ENCODE peak calls at places on chromosomes 16 and 17, in five cellular contexts. One of them, this sample, is unnamed.
A peak's percentile ranks its signal among the peaks of the same experiment; 100 is the strongest.

GRCh38 chr17:33511670-33512069 is 218.6 kb upstream of the ASIC2 start:
- DNase-seq in HepG2: no peak
- DNase-seq in GM12878: no peak
- DNase-seq in H1: no peak
- DNase-seq in K562: no peak
- DNase-seq in this sample: no peak

GRCh38 chr17:62052765-62053338 is 12.2 kb downstream of the MED13 start:
- DNase-seq in HepG2: no peak
- DNase-seq in GM12878: no peak
- DNase-seq in H1: no peak
- DNase-seq in K562: no peak
- DNase-seq in this sample: no peak

GRCh38 chr16:85524630-85525463 is 88.3 kb upstream of the GSE1 start:
- DNase-seq in HepG2: peak; percentile 85
- DNase-seq in GM12878: no peak
- DNase-seq in H1: no peak
- DNase-seq in K562: no peak
- DNase-seq in this sample: no peak

GRCh38 chr16:87744750-87745514 is 20.9 kb downstream of the KLHDC4 start:
- DNase-seq in HepG2: no peak
- DNase-seq in GM12878: no peak
- DNase-seq in H1: no peak
- DNase-seq in K562: no peak
- DNase-seq in this sample: no peak

GRCh38 chr17:1792495-1793446 is 30.9 kb downstream of the SERPINF1 start:
- DNase-seq in HepG2: no peak
- DNase-seq in GM12878: no peak
- DNase-seq in H1: no peak
- DNase-seq in K562: no peak
- DNase-seq in this sample: no peak

GRCh38 chr17:48100591-48101011 is 677 bp downstream of the CBX1 start:
- DNase-seq in HepG2: peak; percentile 54
- DNase-seq in GM12878: no peak
- DNase-seq in H1: peak; percentile 71
- DNase-seq in K562: peak; percentile 60
- DNase-seq in this sample: peak; percentile 74

GRCh38 chr16:23182206-23182674 is 305 bp upstream of the SCNN1G start:
- DNase-seq in HepG2: peak; percentile 62
- DNase-seq in GM12878: peak; percentile 23
- DNase-seq in H1: peak; percentile 84
- DNase-seq in K562: peak; percentile 78
- DNase-seq in this sample: peak; percentile 94

GRCh38 chr17:9051561-9051960 is 30.3 kb downstream of the NTN1 start:
- DNase-seq in HepG2: no peak
- DNase-seq in GM12878: no peak
- DNase-seq in H1: no peak
- DNase-seq in K562: no peak
- DNase-seq in this sample: no peak

GRCh38 chr16:30697264-30698138 is 1.5 kb upstream of the SRCAP start:
- DNase-seq in HepG2: no peak
- DNase-seq in GM12878: no peak
- DNase-seq in H1: peak; percentile 93
- DNase-seq in K562: peak; percentile 86
- DNase-seq in this sample: no peak

GRCh38 chr16:57795431-57795878 is 6.8 kb downstream of the KIFC3 start:
- DNase-seq in HepG2: peak; percentile 73
- DNase-seq in GM12878: no peak
- DNase-seq in H1: no peak
- DNase-seq in K562: peak; percentile 27
- DNase-seq in this sample: peak; percentile 74

GRCh38 chr17:21374455-21375161 is 1.5 kb upstream of the KCNJ12 start:
- DNase-seq in HepG2: no peak
- DNase-seq in GM12878: no peak
- DNase-seq in H1: no peak
- DNase-seq in K562: no peak
- DNase-seq in this sample: no peak

GRCh38 chr17:61574542-61575351 is 16.3 kb downstream of the NACA2 start:
- DNase-seq in HepG2: peak; percentile 80
- DNase-seq in GM12878: no peak
- DNase-seq in H1: no peak
- DNase-seq in K562: no peak
- DNase-seq in this sample: peak; percentile 41

GRCh38 chr17:49191917-49192741 is 18.2 kb downstream of the GNGT2 start:
- DNase-seq in HepG2: peak; percentile 90
- DNase-seq in GM12878: peak; percentile 77
- DNase-seq in H1: peak; percentile 70
- DNase-seq in K562: peak; percentile 72
- DNase-seq in this sample: peak; percentile 91

GRCh38 chr17:9074106-9074505 is 52.8 kb downstream of the NTN1 start:
- DNase-seq in HepG2: no peak
- DNase-seq in GM12878: no peak
- DNase-seq in H1: no peak
- DNase-seq in K562: no peak
- DNase-seq in this sample: no peak

GRCh38 chr17:76524598-76525512 is 12.7 kb downstream of the CYGB start:
- DNase-seq in HepG2: peak; percentile 72
- DNase-seq in GM12878: no peak
- DNase-seq in H1: no peak
- DNase-seq in K562: no peak
- DNase-seq in this sample: no peak

GRCh38 chr16:82329504-82330192 is 159.6 kb upstream of the MPHOSPH6 start:
- DNase-seq in HepG2: peak; percentile 89
- DNase-seq in GM12878: no peak
- DNase-seq in H1: no peak
- DNase-seq in K562: no peak
- DNase-seq in this sample: no peak

GRCh38 chr17:43846963-43847369 is at the start of gene CD300LG:
- DNase-seq in HepG2: no peak
- DNase-seq in GM12878: no peak
- DNase-seq in H1: no peak
- DNase-seq in K562: no peak
- DNase-seq in this sample: peak; percentile 38

GRCh38 chr16:75445298-75445697 is 12.0 kb upstream of the CFDP1 start:
- DNase-seq in HepG2: no peak
- DNase-seq in GM12878: no peak
- DNase-seq in H1: no peak
- DNase-seq in K562: no peak
- DNase-seq in this sample: no peak

GRCh38 chr17:74018116-74018515 is 185.4 kb upstream of the RPL38 start:
- DNase-seq in HepG2: no peak
- DNase-seq in GM12878: no peak
- DNase-seq in H1: no peak
- DNase-seq in K562: no peak
- DNase-seq in this sample: no peak

GRCh38 chr17:15651583-15652110 is 32.1 kb upstream of the FBXW10B start:
- DNase-seq in HepG2: peak; percentile 48
- DNase-seq in GM12878: peak; percentile 33
- DNase-seq in H1: peak; percentile 43
- DNase-seq in K562: peak; percentile 76
- DNase-seq in this sample: peak; percentile 42

GRCh38 chr17:73770115-73770848 is 126.0 kb upstream of the SDK2 start:
- DNase-seq in HepG2: no peak
- DNase-seq in GM12878: no peak
- DNase-seq in H1: no peak
- DNase-seq in K562: no peak
- DNase-seq in this sample: no peak

GRCh38 chr16:24357511-24357910 is 101.4 kb downstream of the CACNG3 start:
- DNase-seq in HepG2: no peak
- DNase-seq in GM12878: no peak
- DNase-seq in H1: no peak
- DNase-seq in K562: no peak
- DNase-seq in this sample: no peak

GRCh38 chr17:63984651-63985386 is 12.1 kb upstream of the SCN4A start:
- DNase-seq in HepG2: peak; percentile 38
- DNase-seq in GM12878: no peak
- DNase-seq in H1: no peak
- DNase-seq in K562: peak; percentile 51
- DNase-seq in this sample: no peak

GRCh38 chr17:76707985-76708807 is 2.6 kb downstream of the MXRA7 start:
- DNase-seq in HepG2: peak; percentile 41
- DNase-seq in GM12878: no peak
- DNase-seq in H1: peak; percentile 54
- DNase-seq in K562: peak; percentile 63
- DNase-seq in this sample: peak; percentile 84

GRCh38 chr17:47927821-47928400 is 13.5 kb upstream of the PNPO start:
- DNase-seq in HepG2: no peak
- DNase-seq in GM12878: no peak
- DNase-seq in H1: no peak
- DNase-seq in K562: no peak
- DNase-seq in this sample: no peak

GRCh38 chr17:62720126-62720850 is 87.8 kb downstream of the MARCHF10 start:
- DNase-seq in HepG2: peak; percentile 36
- DNase-seq in GM12878: peak; percentile 33
- DNase-seq in H1: no peak
- DNase-seq in K562: peak; percentile 46
- DNase-seq in this sample: no peak

GRCh38 chr17:4953461-4953961 is 2.6 kb downstream of the ENO3 start:
- DNase-seq in HepG2: no peak
- DNase-seq in GM12878: no peak
- DNase-seq in H1: no peak
- DNase-seq in K562: no peak
- DNase-seq in this sample: no peak

GRCh38 chr17:69246726-69247375 is 18.2 kb upstream of the ABCA10 start:
- DNase-seq in HepG2: peak; percentile 62
- DNase-seq in GM12878: peak; percentile 25
- DNase-seq in H1: no peak
- DNase-seq in K562: peak; percentile 40
- DNase-seq in this sample: no peak

GRCh38 chr16:75264531-75264998 is 13.1 kb upstream of the BCAR1 start:
- DNase-seq in HepG2: no peak
- DNase-seq in GM12878: no peak
- DNase-seq in H1: no peak
- DNase-seq in K562: no peak
- DNase-seq in this sample: no peak

GRCh38 chr16:68790130-68790761 is 53.1 kb upstream of the TANGO6 start:
- DNase-seq in HepG2: peak; percentile 96
- DNase-seq in GM12878: no peak
- DNase-seq in H1: no peak
- DNase-seq in K562: no peak
- DNase-seq in this sample: peak; percentile 21

GRCh38 chr16:85612191-85612800 is 826 bp upstream of the GSE1 start:
- DNase-seq in HepG2: peak; percentile 91
- DNase-seq in GM12878: no peak
- DNase-seq in H1: no peak
- DNase-seq in K562: no peak
- DNase-seq in this sample: no peak

GRCh38 chr16:81634380-81635121 is 144.5 kb upstream of the PLCG2 start:
- DNase-seq in HepG2: no peak
- DNase-seq in GM12878: no peak
- DNase-seq in H1: no peak
- DNase-seq in K562: peak; percentile 56
- DNase-seq in this sample: no peak

DNA sequence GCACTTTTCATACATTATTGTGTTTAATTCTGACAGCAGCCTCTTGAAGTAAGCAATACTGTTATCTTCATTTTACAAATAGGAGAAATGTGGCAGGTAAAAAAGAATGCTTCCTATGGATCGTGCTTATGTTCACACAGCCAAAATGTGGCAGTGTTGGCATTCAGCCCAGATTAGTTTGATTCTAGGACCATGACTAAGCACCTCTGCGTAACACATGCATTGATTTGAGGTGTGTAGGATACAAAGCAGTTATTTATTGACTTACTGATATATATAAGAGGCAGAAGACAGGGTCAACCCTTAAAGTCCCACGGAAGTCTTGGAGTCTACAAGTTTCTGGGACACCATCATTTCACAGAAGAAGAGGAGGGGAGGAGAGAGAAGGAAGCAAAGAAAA is 1144.4 kb upstream of the GOT2 start:
- DNase-seq in HepG2: no peak
- DNase-seq in GM12878: no peak
- DNase-seq in H1: no peak
- DNase-seq in K562: no peak
- DNase-seq in this sample: no peak
- TF ChIP-seq ATF2 in HepG2: no peak
- TF ChIP-seq ATF2 in GM12878: no peak
- TF ChIP-seq ATF2 in H1: no peak
- TF ChIP-seq ATF2 in K562: no peak
- TF ChIP-seq ATF2 in this sample: no peak

DNA sequence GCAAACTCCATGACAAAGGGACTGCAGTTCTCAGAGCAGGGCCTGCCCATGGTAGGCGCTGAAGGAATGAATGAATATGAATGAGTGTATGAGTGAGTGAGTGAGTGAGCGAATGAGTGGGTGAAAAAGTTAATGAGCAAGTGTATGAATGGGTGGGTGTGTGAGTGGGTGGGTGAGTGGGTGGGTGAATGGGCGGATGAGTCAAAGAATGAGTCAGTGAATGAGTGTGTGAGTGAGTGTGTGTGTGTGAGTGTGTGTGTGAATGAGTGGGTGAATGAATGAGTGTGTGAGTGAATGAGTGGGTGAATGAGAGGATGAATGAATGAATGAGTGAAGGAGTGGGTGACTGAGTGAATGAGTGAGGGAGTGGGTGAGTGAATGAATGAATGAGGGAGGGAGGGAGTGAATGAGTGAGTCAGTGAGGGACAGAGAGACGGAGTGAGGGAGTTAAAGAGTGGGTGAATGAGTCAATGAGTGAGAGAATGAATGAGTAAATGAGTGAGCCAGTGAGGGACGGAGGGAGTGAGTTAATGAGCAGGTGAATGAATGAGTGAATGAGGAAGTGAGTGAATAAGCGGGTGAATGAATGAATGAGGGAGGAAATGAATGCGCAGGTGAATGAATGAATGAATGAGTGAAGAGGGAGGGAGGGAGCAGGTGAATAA is 11.1 kb upstream of the CHMP6 start:
- DNase-seq in HepG2: no peak
- DNase-seq in GM12878: no peak
- DNase-seq in H1: no peak
- DNase-seq in K562: no peak
- DNase-seq in this sample: no peak
- TF ChIP-seq ATF2 in HepG2: no peak
- TF ChIP-seq ATF2 in GM12878: no peak
- TF ChIP-seq ATF2 in H1: no peak
- TF ChIP-seq ATF2 in K562: no peak
- TF ChIP-seq ATF2 in this sample: no peak

GRCh38 chr17:42365136-42365535 is 23.1 kb downstream of the STAT3 start:
- DNase-seq in HepG2: no peak
- DNase-seq in GM12878: no peak
- DNase-seq in H1: no peak
- DNase-seq in K562: peak; percentile 27
- DNase-seq in this sample: no peak
- TF ChIP-seq ATF2 in HepG2: no peak
- TF ChIP-seq ATF2 in GM12878: no peak
- TF ChIP-seq ATF2 in H1: no peak
- TF ChIP-seq ATF2 in K562: no peak
- TF ChIP-seq ATF2 in this sample: no peak

GRCh38 chr16:19833176-19833575 is 51.5 kb downstream of the GPRC5B start:
- DNase-seq in HepG2: no peak
- DNase-seq in GM12878: no peak
- DNase-seq in H1: no peak
- DNase-seq in K562: no peak
- DNase-seq in this sample: no peak
- TF ChIP-seq ATF2 in HepG2: no peak
- TF ChIP-seq ATF2 in GM12878: no peak
- TF ChIP-seq ATF2 in H1: no peak
- TF ChIP-seq ATF2 in K562: no peak
- TF ChIP-seq ATF2 in this sample: no peak

This sample was measured in WTC11.